ENCODE peak calls at places on chromosomes 4 and X, in nine cellular contexts. D is colonic mucosa, E is tibial artery, W is transverse colon, N is endothelial cell of umbilical vein, K is adrenal gland, S is IMR-90, R is A673, T is SK-N-SH. C is an unnamed sample. For H3K9me3, the result is how much of the 10 kb centered on the place peaks cover.

GRCh38 chrX:129690435-129690834 is 35.7 kb upstream of the APLN start:
- DNase-seq in D (no peak), E (peak), W (no peak), T (no peak), S (peak), K (no peak), R (no peak), N (no peak), C (no peak)

GRCh38 chr4:1174941-1175634 is 2.7 kb upstream of the SPON2 start:
- DNase-seq in K (no peak), E (peak), D (no peak), W (no peak), S (no peak), T (no peak), R (no peak), N (no peak), C (no peak)

GRCh38 chr4:137738377-137738990 is 206.2 kb upstream of the PCDH18 start:
- DNase-seq in E (no peak), S (no peak), T (no peak), R (no peak), D (no peak), N (no peak), W (no peak), K (no peak), C (no peak)

GRCh38 chr4:140372607-140373327 is 679 bp upstream of the SCOC start:
- DNase-seq in T (peak), N (no peak), D (no peak), W (peak), R (peak), E (no peak), S (peak), K (no peak), C (peak)

GRCh38 chr4:88583643-88584470 is 8.4 kb upstream of the HERC3 start:
- DNase-seq in K (no peak), T (no peak), W (no peak), N (no peak), R (no peak), S (no peak), E (no peak), D (no peak), C (no peak)

GRCh38 chr4:11701978-11702377 is 273.3 kb upstream of the HS3ST1 start:
- DNase-seq in D (no peak), K (no peak), E (no peak), R (no peak), N (no peak), W (no peak), S (no peak), T (no peak), C (no peak)

GRCh38 chr4:89878611-89879010 is 16.0 kb upstream of the MMRN1 start:
- DNase-seq in S (no peak), N (no peak), K (no peak), T (no peak), D (no peak), W (no peak), R (no peak), E (no peak), C (no peak)

GRCh38 chr4:110139815-110140214 is 58.6 kb downstream of the ELOVL6 start:
- DNase-seq in E (no peak), W (no peak), K (no peak), S (no peak), T (no peak), R (no peak), D (no peak), N (no peak), C (no peak)

GRCh38 chrX:48751343-48751742 is 10.2 kb upstream of the GLOD5 start:
- DNase-seq in N (no peak), D (no peak), S (no peak), W (no peak), E (no peak), T (no peak), K (no peak), R (no peak), C (no peak)

DNA sequence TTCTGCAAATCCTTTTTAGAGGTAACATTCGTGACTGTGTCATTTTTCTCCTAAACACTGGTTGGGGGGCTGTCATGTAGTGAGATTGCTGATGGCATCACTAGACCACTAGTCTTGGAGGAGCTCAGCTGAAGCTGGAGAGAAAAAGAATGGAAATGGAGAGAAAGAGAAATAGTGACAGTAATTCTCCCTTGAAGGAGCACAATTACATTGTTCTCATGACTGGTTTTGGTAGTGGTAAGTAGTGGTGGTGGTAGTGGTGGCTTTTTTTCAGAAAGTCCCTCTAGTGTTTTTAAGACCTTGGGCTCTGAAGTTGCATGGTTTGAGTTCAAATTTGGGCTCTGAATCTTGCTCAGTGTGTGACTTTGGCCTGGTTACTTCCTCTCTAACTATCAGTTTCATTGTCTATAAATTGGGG is 99.8 kb downstream of the LARP7 start:
- DNase-seq in T (no peak), E (no peak), R (no peak), W (no peak), D (no peak), S (no peak), N (no peak), K (no peak), C (no peak)
- H3K4me3 ChIP-seq in T (no peak), E (no peak), R (no peak), W (no peak), D (no peak), S (no peak), N (no peak), K (no peak), C (no peak)

GRCh38 chrX:79568309-79568708 is 201.2 kb upstream of the ITM2A start:
- DNase-seq in N (no peak), T (no peak), R (no peak), W (no peak), E (no peak), S (no peak), D (no peak), K (no peak), C (no peak)
- H3K9me3 ChIP-seq in N (under half), T (under half), R (under half), W (under half), E (under half), S (under half), D (under half), K (under half), C (under half)

GRCh38 chr4:148258526-148258925 is 183.7 kb downstream of the NR3C2 start:
- DNase-seq in K (no peak), D (no peak), R (no peak), E (no peak), T (no peak), W (no peak), S (no peak), N (no peak), C (no peak)
- H3K27ac ChIP-seq in K (no peak), D (no peak), R (no peak), E (no peak), T (no peak), W (no peak), S (no peak), N (no peak), C (no peak)

DNA sequence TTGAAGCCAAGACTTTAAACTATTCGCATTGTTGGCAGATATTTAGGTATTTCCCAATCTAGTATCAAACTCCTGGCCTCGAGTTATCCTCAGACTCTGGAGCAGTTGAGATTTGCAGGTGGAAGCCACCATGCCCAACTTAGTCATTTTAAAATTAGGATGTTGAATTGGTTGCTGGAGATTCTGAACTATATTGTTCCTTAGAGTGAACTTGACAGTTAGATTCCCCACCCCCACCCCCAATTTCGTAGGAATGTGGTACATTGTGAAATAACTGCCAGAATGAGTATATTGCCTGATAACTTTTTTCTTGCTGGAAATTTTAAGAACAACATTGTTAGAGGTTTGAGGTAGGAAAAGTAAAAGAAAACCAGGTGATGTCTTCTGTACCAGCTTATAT is 2.3 kb downstream of the NOCT start:
- DNase-seq in R (no peak), T (no peak), N (no peak), D (no peak), S (no peak), W (no peak), K (no peak), E (no peak), C (no peak)
- H3K4me3 ChIP-seq in R (peak), T (no peak), N (peak), D (no peak), S (no peak), W (no peak), K (no peak), E (no peak), C (no peak)

GRCh38 chrX:51852621-51853020 is 40.8 kb upstream of the MAGED1 start:
- DNase-seq in N (no peak), T (no peak), S (no peak), K (no peak), W (no peak), D (no peak), E (no peak), R (peak), C (no peak)

GRCh38 chrX:51853251-51853650 is 40.2 kb upstream of the MAGED1 start:
- DNase-seq in R (no peak), D (no peak), K (no peak), E (no peak), N (no peak), S (no peak), T (no peak), W (no peak), C (no peak)

GRCh38 chrX:51855698-51856097 is 37.7 kb upstream of the MAGED1 start:
- DNase-seq in E (no peak), N (no peak), S (no peak), K (no peak), T (no peak), D (no peak), R (no peak), W (no peak), C (no peak)

GRCh38 chrX:51851507-51852085 is 41.8 kb upstream of the MAGED1 start:
- DNase-seq in S (no peak), R (no peak), D (no peak), T (no peak), K (no peak), E (no peak), N (no peak), W (no peak), C (no peak)

GRCh38 chrX:51852096-51852495 is 41.3 kb upstream of the MAGED1 start:
- DNase-seq in W (no peak), D (no peak), S (no peak), K (no peak), E (no peak), R (peak), N (no peak), T (no peak), C (no peak)
- H3K9me3 ChIP-seq in W (under half), D (under half), S (under half), K (under half), E (under half), R (under half), N (under half), T (under half), C (under half)

DNA sequence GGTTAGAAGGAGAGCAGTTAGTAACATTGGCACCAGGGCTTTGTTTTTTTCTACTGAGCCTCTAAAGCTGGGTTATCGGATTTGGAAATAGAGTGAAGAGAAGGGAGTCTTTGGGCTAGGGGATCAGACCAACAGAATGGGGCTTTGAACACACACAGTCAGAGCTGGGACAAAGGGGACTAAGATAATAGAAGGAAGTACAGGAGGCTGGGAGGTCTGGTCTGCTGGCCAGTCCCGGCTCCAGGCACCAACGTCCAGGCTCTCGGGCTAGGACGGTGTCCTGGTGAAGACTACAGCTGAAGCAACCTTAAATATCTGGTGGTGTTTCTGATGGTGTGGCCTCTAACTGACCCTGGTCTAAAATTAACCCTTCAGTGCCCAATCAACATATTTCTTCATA is 57.5 kb downstream of the HHIP start:
- DNase-seq in N (no peak), K (no peak), R (no peak), S (no peak), E (no peak), T (no peak), W (no peak), D (no peak), C (no peak)
- H3K27ac ChIP-seq in N (peak), K (no peak), R (no peak), S (no peak), E (no peak), T (no peak), W (no peak), D (no peak), C (no peak)

GRCh38 chr4:177309525-177310371 is at the start of gene NEIL3:
- DNase-seq in E (peak), R (peak), S (peak), D (peak), K (peak), T (peak), N (peak), W (peak), C (peak)
- H3K4me3 ChIP-seq in E (peak), R (peak), S (peak), D (peak), K (peak), T (peak), N (peak), W (peak), C (peak)

GRCh38 chrX:100979881-100980607 is 10.5 kb downstream of the ARL13A start:
- DNase-seq in K (no peak), E (no peak), R (no peak), D (no peak), S (peak), W (no peak), T (no peak), N (no peak), C (no peak)

GRCh38 chrX:100976211-100976610 is 6.7 kb downstream of the ARL13A start:
- DNase-seq in S (peak), N (no peak), W (no peak), T (no peak), K (no peak), D (no peak), R (no peak), E (no peak), C (no peak)

GRCh38 chrX:100975212-100975611 is 5.7 kb downstream of the ARL13A start:
- DNase-seq in W (no peak), D (no peak), E (no peak), K (no peak), N (no peak), R (no peak), S (peak), T (no peak), C (no peak)

GRCh38 chrX:100984818-100985217 is 15.3 kb downstream of the ARL13A start:
- DNase-seq in T (no peak), E (no peak), R (no peak), K (no peak), N (no peak), S (no peak), D (no peak), W (no peak), C (no peak)

GRCh38 chrX:100980608-100981497 is 11.3 kb downstream of the ARL13A start:
- DNase-seq in K (peak), R (no peak), D (no peak), W (no peak), E (peak), N (peak), T (no peak), S (peak), C (no peak)
- H3K9me3 ChIP-seq in K (under half), R (under half), D (under half), W (under half), E (under half), N (under half), T (under half), S (under half), C (under half)